ENCODE peak calls at places on chromosomes 6 and 20, in four cellular contexts. O, G, L and X are unnamed samples.

GRCh38 chr6:152721956-152722355 is 24.3 kb downstream of the MYCT1 start:
- DNase-seq in O (no peak), G (no peak), L (no peak), X (no peak)

GRCh38 chr6:3643921-3644320 is 107.6 kb downstream of the PXDC1 start:
- DNase-seq in O (no peak), G (no peak), L (no peak), X (no peak)

GRCh38 chr20:58503668-58504067 is 11.5 kb downstream of the APCDD1L start:
- DNase-seq in O (no peak), G (no peak), L (no peak), X (no peak)

GRCh38 chr20:25042531-25043498 is 15.1 kb downstream of the ACSS1 start:
- DNase-seq in O (peak; percentile 10), G (peak; percentile 45), L (peak; percentile 74), X (no peak)

GRCh38 chr6:100296810-100297544 is 167.7 kb downstream of the SIM1 start:
- DNase-seq in O (no peak), G (no peak), L (no peak), X (peak; percentile 87)

GRCh38 chr20:32387262-32387661 is 29.1 kb downstream of the ASXL1 start:
- DNase-seq in O (no peak), G (no peak), L (no peak), X (peak; percentile 66)

GRCh38 chr6:55180258-55180657 is 5.9 kb downstream of the HCRTR2 start:
- DNase-seq in O (no peak), G (no peak), L (no peak), X (no peak)

GRCh38 chr6:100217225-100217624 is 223.2 kb upstream of the MCHR2 start:
- DNase-seq in O (no peak), G (no peak), L (no peak), X (peak; percentile 38)

GRCh38 chr6:17466707-17467106 is 73.3 kb downstream of the CAP2 start:
- DNase-seq in O (no peak), G (no peak), L (no peak), X (no peak)

GRCh38 chr20:33475381-33476160 is 14.3 kb upstream of the CBFA2T2 start:
- DNase-seq in O (no peak), G (no peak), L (no peak), X (no peak)

GRCh38 chr20:2101057-2101934 is at the start of gene STK35:
- DNase-seq in O (peak; percentile 68), G (peak; percentile 89), L (no peak), X (no peak)

GRCh38 chr20:47610247-47610944 is 108.7 kb downstream of the NCOA3 start:
- DNase-seq in O (peak; percentile 59), G (peak; percentile 28), L (no peak), X (peak; percentile 79)

GRCh38 chr6:155528982-155529453 is 73.4 kb upstream of the NOX3 start:
- DNase-seq in O (no peak), G (no peak), L (no peak), X (peak; percentile 88)